ENCODE peak calls at places on chromosome 9, in nine cellular contexts. One of them, this sample, is unnamed.

GRCh38 chr9:134807726-134808125 is 72.9 kb upstream of the FCN2 start:
- DNase-seq in GM23338: no peak
- DNase-seq in K562: no peak
- DNase-seq in A549: peak
- DNase-seq in SK-N-SH: no peak
- DNase-seq in GM12878: no peak
- DNase-seq in HepG2: no peak
- DNase-seq in HCT116: no peak
- DNase-seq in HL-60: no peak
- DNase-seq in this sample: no peak

GRCh38 chr9:124522121-124523098 is 15.2 kb upstream of the NR5A1 start:
- DNase-seq in GM23338: peak
- DNase-seq in GM12878: no peak
- DNase-seq in HepG2: no peak
- DNase-seq in SK-N-SH: no peak
- DNase-seq in HL-60: no peak
- DNase-seq in A549: peak
- DNase-seq in K562: no peak
- DNase-seq in HCT116: peak
- DNase-seq in this sample: no peak

GRCh38 chr9:14346301-14346721 is 32.4 kb upstream of the NFIB start:
- DNase-seq in SK-N-SH: peak
- DNase-seq in GM12878: no peak
- DNase-seq in HL-60: no peak
- DNase-seq in HCT116: no peak
- DNase-seq in GM23338: peak
- DNase-seq in HepG2: no peak
- DNase-seq in K562: no peak
- DNase-seq in A549: no peak
- DNase-seq in this sample: no peak

GRCh38 chr9:89434636-89435314 is 63.1 kb downstream of the SEMA4D start:
- DNase-seq in K562: no peak
- DNase-seq in HL-60: no peak
- DNase-seq in A549: no peak
- DNase-seq in HCT116: no peak
- DNase-seq in SK-N-SH: no peak
- DNase-seq in GM12878: no peak
- DNase-seq in GM23338: no peak
- DNase-seq in HepG2: no peak
- DNase-seq in this sample: no peak

GRCh38 chr9:32741706-32742105 is 41.6 kb upstream of the TMEM215 start:
- DNase-seq in HCT116: no peak
- DNase-seq in K562: no peak
- DNase-seq in GM23338: no peak
- DNase-seq in HepG2: peak
- DNase-seq in A549: peak
- DNase-seq in HL-60: no peak
- DNase-seq in SK-N-SH: no peak
- DNase-seq in GM12878: no peak
- DNase-seq in this sample: no peak

GRCh38 chr9:133107245-133107722 is 13.8 kb downstream of the RALGDS start:
- DNase-seq in GM12878: no peak
- DNase-seq in HepG2: no peak
- DNase-seq in A549: no peak
- DNase-seq in K562: no peak
- DNase-seq in HCT116: no peak
- DNase-seq in GM23338: no peak
- DNase-seq in HL-60: no peak
- DNase-seq in SK-N-SH: no peak
- DNase-seq in this sample: no peak

GRCh38 chr9:33250458-33250995 is 10.6 kb downstream of the SPINK4 start:
- DNase-seq in GM23338: no peak
- DNase-seq in GM12878: no peak
- DNase-seq in SK-N-SH: no peak
- DNase-seq in K562: no peak
- DNase-seq in HepG2: no peak
- DNase-seq in HL-60: no peak
- DNase-seq in HCT116: no peak
- DNase-seq in A549: no peak
- DNase-seq in this sample: no peak

GRCh38 chr9:136570191-136570845 is 24.5 kb upstream of the NOTCH1 start:
- DNase-seq in HCT116: no peak
- DNase-seq in GM12878: no peak
- DNase-seq in A549: no peak
- DNase-seq in GM23338: no peak
- DNase-seq in HL-60: no peak
- DNase-seq in K562: no peak
- DNase-seq in HepG2: no peak
- DNase-seq in SK-N-SH: no peak
- DNase-seq in this sample: no peak

GRCh38 chr9:14314929-14315753 is 1.2 kb upstream of the NFIB start:
- DNase-seq in HepG2: peak
- DNase-seq in K562: peak
- DNase-seq in A549: peak
- DNase-seq in GM23338: peak
- DNase-seq in GM12878: no peak
- DNase-seq in SK-N-SH: peak
- DNase-seq in HL-60: no peak
- DNase-seq in HCT116: no peak
- DNase-seq in this sample: no peak

GRCh38 chr9:95494416-95495371 is 22.1 kb downstream of the PTCH1 start:
- DNase-seq in A549: no peak
- DNase-seq in HepG2: no peak
- DNase-seq in HL-60: no peak
- DNase-seq in GM12878: peak
- DNase-seq in HCT116: no peak
- DNase-seq in GM23338: peak
- DNase-seq in K562: no peak
- DNase-seq in SK-N-SH: peak
- DNase-seq in this sample: no peak

GRCh38 chr9:20621553-20622329 is 558 bp downstream of the MLLT3 start:
- DNase-seq in GM12878: no peak
- DNase-seq in SK-N-SH: peak
- DNase-seq in K562: no peak
- DNase-seq in HL-60: peak
- DNase-seq in HepG2: peak
- DNase-seq in A549: peak
- DNase-seq in HCT116: no peak
- DNase-seq in GM23338: peak
- DNase-seq in this sample: no peak

GRCh38 chr9:20620658-20621552 is 1.4 kb downstream of the MLLT3 start:
- DNase-seq in SK-N-SH: peak
- DNase-seq in GM23338: peak
- DNase-seq in K562: no peak
- DNase-seq in A549: peak
- DNase-seq in HL-60: no peak
- DNase-seq in HCT116: no peak
- DNase-seq in HepG2: no peak
- DNase-seq in GM12878: no peak
- DNase-seq in this sample: no peak

GRCh38 chr9:20616808-20617207 is 5.5 kb downstream of the MLLT3 start:
- DNase-seq in GM23338: no peak
- DNase-seq in HCT116: no peak
- DNase-seq in A549: no peak
- DNase-seq in SK-N-SH: no peak
- DNase-seq in HepG2: no peak
- DNase-seq in HL-60: no peak
- DNase-seq in K562: no peak
- DNase-seq in GM12878: no peak
- DNase-seq in this sample: no peak

GRCh38 chr9:20618361-20618799 is 3.9 kb downstream of the MLLT3 start:
- DNase-seq in SK-N-SH: no peak
- DNase-seq in K562: no peak
- DNase-seq in HL-60: no peak
- DNase-seq in HCT116: no peak
- DNase-seq in HepG2: peak
- DNase-seq in A549: peak
- DNase-seq in GM12878: no peak
- DNase-seq in GM23338: no peak
- DNase-seq in this sample: no peak

DNA sequence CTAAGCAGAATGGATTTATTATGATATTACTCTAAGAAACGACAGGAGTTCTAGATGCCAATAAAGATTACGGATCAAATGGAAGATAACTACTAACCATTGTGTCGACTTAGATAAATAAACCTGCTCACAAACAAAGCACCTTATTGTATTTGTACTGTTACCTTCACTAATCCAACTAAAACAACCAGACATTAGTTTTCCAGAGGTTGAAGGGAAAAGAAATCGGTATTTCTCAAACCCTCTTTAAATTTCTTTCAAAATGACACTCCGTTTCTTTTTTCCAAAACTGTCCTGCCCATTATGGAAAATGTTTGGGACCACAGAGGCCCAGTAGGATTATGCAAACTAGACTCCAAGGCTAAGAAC is 2.8 kb downstream of the MLLT3 start:
- DNase-seq in SK-N-SH: no peak
- DNase-seq in HepG2: no peak
- DNase-seq in GM23338: no peak
- DNase-seq in A549: no peak
- DNase-seq in HL-60: no peak
- DNase-seq in HCT116: no peak
- DNase-seq in K562: no peak
- DNase-seq in GM12878: no peak
- DNase-seq in this sample: no peak
- H3K27ac ChIP-seq in SK-N-SH: no peak
- H3K27ac ChIP-seq in HepG2: no peak
- H3K27ac ChIP-seq in GM23338: no peak
- H3K27ac ChIP-seq in A549: peak
- H3K27ac ChIP-seq in HL-60: no peak
- H3K27ac ChIP-seq in HCT116: no peak
- H3K27ac ChIP-seq in K562: no peak
- H3K27ac ChIP-seq in GM12878: no peak
- H3K27ac ChIP-seq in this sample: no peak

DNA sequence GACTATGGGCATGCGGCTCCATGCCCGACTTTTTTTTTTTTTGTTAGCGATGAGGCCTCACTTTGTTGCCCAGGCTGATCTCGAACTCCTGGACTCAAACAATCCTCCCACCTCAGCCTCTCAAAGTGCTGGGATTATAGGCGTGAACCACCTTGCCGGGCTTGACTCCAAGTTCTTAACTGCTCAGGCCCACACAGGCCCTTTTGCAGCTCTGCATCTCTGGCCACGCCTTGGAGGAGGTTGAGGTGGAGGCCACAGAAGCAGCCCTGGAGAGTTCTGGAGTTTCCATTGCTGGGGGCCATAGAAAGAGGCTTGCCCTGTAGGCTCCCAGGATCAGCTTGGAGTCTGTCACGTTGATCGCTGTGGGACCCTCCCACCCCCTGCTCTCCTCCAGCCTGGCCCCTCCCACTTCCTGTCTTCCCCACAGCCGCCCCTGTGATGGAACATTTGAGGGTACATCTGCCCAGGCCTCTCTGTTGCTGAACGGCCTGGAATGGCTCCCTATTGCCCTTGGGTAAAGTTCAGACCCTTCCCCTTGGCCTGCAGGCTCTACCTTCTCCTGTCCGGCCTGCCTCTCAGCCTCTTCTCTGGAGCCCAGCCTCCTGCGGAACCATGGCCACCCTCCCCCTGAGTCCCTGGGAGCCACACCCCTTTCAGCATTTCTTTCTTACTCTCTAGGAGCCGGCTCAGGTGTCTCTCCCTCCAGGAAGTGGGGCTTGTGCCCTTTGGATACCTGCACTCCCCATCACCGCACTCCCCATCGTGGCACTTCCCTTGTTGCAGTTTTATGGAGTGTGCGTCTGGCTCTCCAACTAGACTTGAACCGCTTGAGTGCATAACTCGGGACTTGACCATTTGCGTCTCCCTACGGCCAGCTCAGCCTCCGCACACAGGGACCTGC is 30.4 kb upstream of the IER5L start:
- DNase-seq in A549: no peak
- DNase-seq in HCT116: no peak
- DNase-seq in K562: peak
- DNase-seq in GM12878: no peak
- DNase-seq in SK-N-SH: no peak
- DNase-seq in HepG2: no peak
- DNase-seq in GM23338: peak
- DNase-seq in HL-60: no peak
- DNase-seq in this sample: no peak
- TF ChIP-seq REST in A549: no peak
- TF ChIP-seq REST in HCT116: no peak
- TF ChIP-seq REST in K562: no peak
- TF ChIP-seq REST in GM12878: no peak
- TF ChIP-seq REST in SK-N-SH: no peak
- TF ChIP-seq REST in HepG2: no peak
- TF ChIP-seq REST in GM23338: no peak
- TF ChIP-seq REST in HL-60: no peak
- TF ChIP-seq REST in this sample: no peak

GRCh38 chr9:122060481-122060880 is 32.6 kb downstream of the TTLL11 start:
- DNase-seq in HL-60: no peak
- DNase-seq in K562: no peak
- DNase-seq in SK-N-SH: no peak
- DNase-seq in GM23338: no peak
- DNase-seq in HepG2: no peak
- DNase-seq in A549: no peak
- DNase-seq in GM12878: no peak
- DNase-seq in HCT116: no peak
- DNase-seq in this sample: no peak
- TF ChIP-seq CTCF in HL-60: no peak
- TF ChIP-seq CTCF in K562: no peak
- TF ChIP-seq CTCF in SK-N-SH: no peak
- TF ChIP-seq CTCF in GM23338: no peak
- TF ChIP-seq CTCF in HepG2: no peak
- TF ChIP-seq CTCF in A549: no peak
- TF ChIP-seq CTCF in GM12878: no peak
- TF ChIP-seq CTCF in HCT116: no peak
- TF ChIP-seq CTCF in this sample: no peak

GRCh38 chr9:123358181-123358894 is 2.3 kb downstream of the CRB2 start:
- DNase-seq in A549: no peak
- DNase-seq in GM12878: no peak
- DNase-seq in HCT116: no peak
- DNase-seq in HL-60: no peak
- DNase-seq in SK-N-SH: peak
- DNase-seq in GM23338: peak
- DNase-seq in HepG2: no peak
- DNase-seq in K562: no peak
- DNase-seq in this sample: no peak

GRCh38 chr9:123361086-123361730 is 5.2 kb downstream of the CRB2 start:
- DNase-seq in SK-N-SH: peak
- DNase-seq in A549: no peak
- DNase-seq in K562: peak
- DNase-seq in GM23338: no peak
- DNase-seq in GM12878: no peak
- DNase-seq in HL-60: no peak
- DNase-seq in HCT116: no peak
- DNase-seq in HepG2: no peak
- DNase-seq in this sample: no peak

GRCh38 chr9:123360161-123361085 is 4.4 kb downstream of the CRB2 start:
- DNase-seq in HL-60: no peak
- DNase-seq in GM23338: peak
- DNase-seq in HepG2: peak
- DNase-seq in K562: peak
- DNase-seq in SK-N-SH: peak
- DNase-seq in GM12878: no peak
- DNase-seq in A549: peak
- DNase-seq in HCT116: no peak
- DNase-seq in this sample: no peak

GRCh38 chr9:123359106-123359505 is 3.1 kb downstream of the CRB2 start:
- DNase-seq in HL-60: no peak
- DNase-seq in GM23338: no peak
- DNase-seq in A549: no peak
- DNase-seq in HCT116: no peak
- DNase-seq in HepG2: no peak
- DNase-seq in SK-N-SH: no peak
- DNase-seq in K562: no peak
- DNase-seq in GM12878: no peak
- DNase-seq in this sample: no peak

GRCh38 chr9:123359546-123359945 is 3.5 kb downstream of the CRB2 start:
- DNase-seq in A549: no peak
- DNase-seq in GM23338: no peak
- DNase-seq in HL-60: no peak
- DNase-seq in GM12878: no peak
- DNase-seq in HCT116: no peak
- DNase-seq in HepG2: no peak
- DNase-seq in K562: no peak
- DNase-seq in SK-N-SH: no peak
- DNase-seq in this sample: no peak
- H3K27ac ChIP-seq in A549: no peak
- H3K27ac ChIP-seq in GM23338: no peak
- H3K27ac ChIP-seq in HL-60: no peak
- H3K27ac ChIP-seq in GM12878: no peak
- H3K27ac ChIP-seq in HCT116: no peak
- H3K27ac ChIP-seq in HepG2: no peak
- H3K27ac ChIP-seq in K562: peak
- H3K27ac ChIP-seq in SK-N-SH: no peak
- H3K27ac ChIP-seq in this sample: no peak